ENCODE peak calls at places on chromosomes 12 and 14, in five cellular contexts. C is HFFc6; E is uterus; O is stimulated activated CD4-positive, alpha-beta T cell treated with anti-CD3 and anti-CD28 coated beads, Interleukin-4, amount 100 ng/mL, for 1 hour; R is NCI-H2029. D is an unnamed sample.

GRCh38 chr12:27293463-27293862 is 39.2 kb upstream of the BMAL2 start:
- DNase-seq in E (no peak), R (no peak), O (no peak), C (no peak), D (no peak)

GRCh38 chr14:83260751-83261150 is 1727.1 kb upstream of the SEL1L start:
- DNase-seq in R (no peak), O (no peak), C (no peak), E (no peak), D (no peak)

GRCh38 chr14:97299661-97300060 is 502.5 kb downstream of the VRK1 start:
- DNase-seq in C (no peak), R (no peak), O (peak), E (no peak), D (no peak)

GRCh38 chr12:43980627-43981191 is 144.8 kb downstream of the TMEM117 start:
- DNase-seq in O (no peak), R (no peak), E (no peak), C (no peak), D (no peak)

GRCh38 chr14:38047518-38047917 is 160.2 kb upstream of the SSTR1 start:
- DNase-seq in E (no peak), C (no peak), O (no peak), R (peak), D (no peak)

GRCh38 chr12:53986686-53987180 is 1.8 kb downstream of the HOXC10 start:
- DNase-seq in O (no peak), R (no peak), E (no peak), C (no peak), D (no peak)

GRCh38 chr14:60014402-60014801 is 77.3 kb upstream of the PCNX4 start:
- DNase-seq in C (no peak), R (no peak), E (no peak), O (no peak), D (no peak)

GRCh38 chr14:85599939-85600338 is 70.0 kb downstream of the FLRT2 start:
- DNase-seq in R (no peak), E (no peak), C (peak), O (no peak), D (no peak)

GRCh38 chr12:16348435-16349131 is 1.1 kb downstream of the MGST1 start:
- DNase-seq in E (no peak), C (no peak), R (no peak), O (no peak), D (no peak)

GRCh38 chr12:75944097-75944904 is 87.3 kb downstream of the PHLDA1 start:
- DNase-seq in C (peak), E (no peak), O (no peak), R (peak), D (peak)

GRCh38 chr14:35909675-35910074 is 83.5 kb downstream of the BRMS1L start:
- DNase-seq in R (no peak), E (no peak), O (no peak), C (no peak), D (no peak)

GRCh38 chr12:123763093-123763492 is 992 bp downstream of the DNAH10 start:
- DNase-seq in C (no peak), O (no peak), E (no peak), R (no peak), D (no peak)

GRCh38 chr14:30532264-30532663 is 26.7 kb upstream of the G2E3 start:
- DNase-seq in E (no peak), R (no peak), C (no peak), O (no peak), D (no peak)

GRCh38 chr14:104250175-104250574 is 111.8 kb downstream of the KIF26A start:
- DNase-seq in R (no peak), O (no peak), E (no peak), C (no peak), D (no peak)

GRCh38 chr12:57840701-57841100 is 5.8 kb downstream of the CTDSP2 start:
- DNase-seq in C (no peak), O (no peak), E (no peak), R (peak), D (no peak)